ENCODE peak calls at places on chromosomes 3 and 15, in eight cellular contexts. F, Y, U, G, H, W, Q and X are unnamed samples.

GRCh38 chr3:128804017-128804816 is 75.2 kb upstream of the ACAD9 start:
- DNase-seq in F (no peak), Y (peak), U (peak), G (no peak), W (no peak), H (no peak), Q (peak), X (no peak)

GRCh38 chr3:141243295-141243707 is 11.7 kb downstream of the PXYLP1 start:
- DNase-seq in H (no peak), U (peak), G (no peak), Y (peak), W (no peak), Q (peak), F (no peak), X (no peak)

GRCh38 chr15:29018406-29018805 is 132.6 kb downstream of the APBA2 start:
- DNase-seq in Q (no peak), F (no peak), U (no peak), Y (no peak), W (no peak), H (no peak), G (no peak), X (no peak)

GRCh38 chr3:181713300-181713647 is 1.5 kb downstream of the SOX2 start:
- DNase-seq in F (no peak), Q (no peak), U (no peak), W (no peak), Y (no peak), G (no peak), H (no peak), X (no peak)

GRCh38 chr3:151501171-151501790 is 40.4 kb upstream of the IGSF10 start:
- DNase-seq in W (no peak), Y (no peak), G (no peak), F (no peak), H (no peak), U (no peak), Q (no peak), X (no peak)

GRCh38 chr15:66940368-66940767 is 125.0 kb upstream of the SMAD3 start:
- DNase-seq in Q (peak), U (no peak), Y (no peak), G (peak), F (no peak), H (no peak), W (no peak), X (no peak)

GRCh38 chr3:69212411-69213160 is 90.2 kb upstream of the LMOD3 start:
- DNase-seq in W (no peak), F (no peak), Q (peak), U (no peak), G (peak), Y (no peak), H (no peak), X (no peak)

GRCh38 chr3:195802795-195803194 is 8.9 kb downstream of the MUC4 start:
- DNase-seq in Y (no peak), U (no peak), H (no peak), G (no peak), Q (no peak), W (no peak), F (no peak), X (no peak)

GRCh38 chr3:43902415-43902814 is 211.7 kb downstream of the ABHD5 start:
- DNase-seq in Q (no peak), G (no peak), U (no peak), F (no peak), W (no peak), H (no peak), Y (no peak), X (no peak)

GRCh38 chr3:108031893-108032292 is 58.9 kb downstream of the CD47 start:
- DNase-seq in U (no peak), Q (no peak), H (no peak), G (peak), W (no peak), Y (no peak), F (no peak), X (no peak)

GRCh38 chr3:128709506-128710210 is 16.3 kb upstream of the RAB7A start:
- DNase-seq in F (no peak), W (no peak), H (no peak), U (no peak), G (no peak), Q (no peak), Y (no peak), X (no peak)

GRCh38 chr3:128847631-128848370 is 31.6 kb upstream of the ACAD9 start:
- DNase-seq in Y (no peak), Q (no peak), H (no peak), G (no peak), F (no peak), U (no peak), W (no peak), X (no peak)

GRCh38 chr15:62647195-62647865 is 395.2 kb upstream of the TPM1 start:
- DNase-seq in W (no peak), Y (no peak), G (peak), U (no peak), Q (no peak), H (no peak), F (peak), X (peak)

GRCh38 chr3:67529915-67530314 is 124.5 kb downstream of the SUCLG2 start:
- DNase-seq in F (no peak), G (no peak), U (no peak), W (no peak), H (no peak), Q (no peak), Y (no peak), X (no peak)

GRCh38 chr3:32371466-32372212 is 20.0 kb upstream of the CMTM7 start:
- DNase-seq in G (no peak), F (no peak), W (no peak), U (no peak), Y (no peak), Q (peak), H (no peak), X (peak)